ENCODE peak calls at places on chromosomes 3 and 15, in five cellular contexts. L is H9, C is neuronal stem cell, T is IMR-90, M is H1. S is an unnamed sample.

GRCh38 chr3:24725514-24726255 is 231.0 kb upstream of the THRB start:
- DNase-seq in L (no peak), M (no peak), C (no peak), T (no peak), S (no peak)

GRCh38 chr3:15744176-15744575 is 53.6 kb downstream of the ANKRD28 start:
- DNase-seq in T (no peak), L (no peak), M (no peak), C (no peak), S (no peak)

GRCh38 chr3:40057077-40057476 is 247.7 kb downstream of the MYRIP start:
- DNase-seq in M (no peak), C (no peak), T (no peak), L (no peak), S (no peak)

GRCh38 chr3:102161362-102162006 is 273.3 kb upstream of the ZPLD1 start:
- DNase-seq in M (no peak), C (no peak), L (no peak), T (no peak), S (no peak)

GRCh38 chr3:177657243-177657642 is 460.0 kb upstream of the TBL1XR1 start:
- DNase-seq in L (no peak), M (no peak), T (no peak), C (no peak), S (no peak)

GRCh38 chr3:148205945-148206845 is 491.5 kb upstream of the AGTR1 start:
- DNase-seq in M (no peak), C (no peak), L (no peak), T (no peak), S (no peak)

GRCh38 chr3:89260721-89261120 is 153.3 kb downstream of the EPHA3 start:
- DNase-seq in T (no peak), C (no peak), M (no peak), L (no peak), S (no peak)

GRCh38 chr15:93024293-93024692 is 64.7 kb downstream of the RGMA start:
- DNase-seq in L (no peak), T (no peak), C (no peak), M (no peak), S (no peak)

GRCh38 chr3:132356568-132356967 is 39.4 kb downstream of the ACP3 start:
- DNase-seq in L (no peak), T (no peak), M (no peak), C (no peak), S (no peak)

GRCh38 chr3:168620854-168621253 is 525.1 kb upstream of the GOLIM4 start:
- DNase-seq in M (peak; percentile 73), L (peak; percentile 71), T (no peak), C (peak; percentile 57), S (peak; percentile 70)

GRCh38 chr15:69074011-69074842 is 59.7 kb downstream of the NOX5 start:
- DNase-seq in M (peak; percentile 81), T (peak; percentile 54), L (peak; percentile 76), C (peak; percentile 51), S (peak; percentile 85)

GRCh38 chr3:27528798-27529197 is 44.6 kb upstream of the SLC4A7 start:
- DNase-seq in T (no peak), C (no peak), L (no peak), M (no peak), S (no peak)

GRCh38 chr3:27533718-27534578 is 49.8 kb upstream of the SLC4A7 start:
- DNase-seq in L (peak; percentile 95), C (no peak), M (peak; percentile 66), T (peak; percentile 99), S (peak; percentile 99)

GRCh38 chr3:27535809-27536392 is 51.7 kb upstream of the SLC4A7 start:
- DNase-seq in M (no peak), T (peak; percentile 49), C (no peak), L (no peak), S (peak; percentile 72)

GRCh38 chr3:27532931-27533607 is 48.9 kb upstream of the SLC4A7 start:
- DNase-seq in M (no peak), T (peak; percentile 45), L (peak; percentile 50), C (no peak), S (peak; percentile 60)

GRCh38 chr3:27532426-27532825 is 48.2 kb upstream of the SLC4A7 start:
- DNase-seq in C (no peak), M (no peak), L (no peak), T (no peak), S (peak; percentile 48)
- H2BK15ac ChIP-seq in C (no peak overlapping the region), M (peak overlapping the region; percentile 55), L (no peak overlapping the region), T (peak overlapping the region; percentile 97), S (peak overlapping the region; percentile 75)

GRCh38 chr3:125108833-125109540 is 53.2 kb upstream of the HEG1 start:
- DNase-seq in C (no peak), L (no peak), M (peak; percentile 30), T (no peak), S (peak; percentile 71)
- H2BK5ac ChIP-seq in C (no peak overlapping the region), L (no peak overlapping the region), M (no peak overlapping the region), T (peak overlapping the region; percentile 57), S (no peak overlapping the region)

GRCh38 chr15:59274126-59274970 is 67.7 kb downstream of the LDHAL6B start:
- DNase-seq in C (no peak), T (peak; percentile 61), M (no peak), L (no peak), S (peak; percentile 28)
- H3K4me1 ChIP-seq in C (no peaks in the 10 kb centered on the region), T (no peaks in the 10 kb centered on the region), M (no peaks in the 10 kb centered on the region), L (peaks cover 5% of the 10 kb centered on the region), S (peaks cover 5% of the 10 kb centered on the region)

DNA sequence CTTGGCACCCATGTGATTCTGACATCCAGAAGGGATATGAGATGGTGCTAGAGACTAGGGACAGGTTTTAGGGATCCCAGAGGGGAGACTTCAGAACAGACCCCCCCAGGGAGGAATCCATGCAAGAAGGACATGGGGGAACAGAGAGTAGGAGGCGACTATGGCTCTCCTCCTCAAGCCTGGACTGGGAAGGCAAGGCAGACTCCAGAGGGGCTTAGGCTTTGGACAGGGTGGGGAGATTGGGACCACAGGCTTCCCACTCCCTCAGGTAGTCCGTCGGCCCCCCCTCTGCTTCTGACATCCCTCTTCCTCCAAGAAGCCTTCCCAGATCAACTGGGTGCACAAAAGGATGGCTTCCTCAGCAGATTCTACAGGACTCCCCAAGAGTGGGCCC is 3.0 kb upstream of the VIPR1 start:
- DNase-seq in M (peak; percentile 35), T (no peak), L (peak; percentile 17), C (no peak), S (no peak)
- H2BK15ac ChIP-seq in M (no peak overlapping the region), T (no peak overlapping the region), L (no peak overlapping the region), C (no peak overlapping the region), S (no peak overlapping the region)

GRCh38 chr15:40103864-40104271 is 4.8 kb downstream of the BMF start:
- DNase-seq in L (no peak), M (no peak), T (no peak), C (no peak), S (peak; percentile 44)

GRCh38 chr15:40103124-40103858 is 5.4 kb downstream of the BMF start:
- DNase-seq in L (peak; percentile 92), C (no peak), M (peak; percentile 91), T (peak; percentile 79), S (peak; percentile 91)

GRCh38 chr15:40105517-40106202 is 3.0 kb downstream of the BMF start:
- DNase-seq in T (no peak), M (no peak), C (no peak), L (no peak), S (no peak)

GRCh38 chr15:40104865-40105516 is 3.7 kb downstream of the BMF start:
- DNase-seq in M (peak; percentile 98), L (peak; percentile 96), T (peak; percentile 79), C (no peak), S (peak; percentile 97)

GRCh38 chr15:40104296-40104864 is 4.3 kb downstream of the BMF start:
- DNase-seq in C (no peak), M (no peak), L (no peak), T (no peak), S (no peak)
- H2BK5ac ChIP-seq in C (no peak overlapping the region), M (peak overlapping the region; percentile 93), L (no peak overlapping the region), T (peak overlapping the region; percentile 36), S (no peak overlapping the region)

GRCh38 chr3:32452009-32452408 is 50.6 kb downstream of the CMTM6 start:
- DNase-seq in M (no peak), L (no peak), T (no peak), C (no peak), S (no peak)

GRCh38 chr3:32451049-32451659 is 51.5 kb downstream of the CMTM6 start:
- DNase-seq in M (no peak), C (peak; percentile 40), L (no peak), T (no peak), S (no peak)

GRCh38 chr3:32447865-32448400 is 54.7 kb downstream of the CMTM6 start:
- DNase-seq in C (no peak), T (no peak), L (no peak), M (no peak), S (no peak)

GRCh38 chr3:32448686-32449474 is 53.8 kb downstream of the CMTM6 start:
- DNase-seq in C (no peak), M (no peak), L (no peak), T (no peak), S (no peak)

DNA sequence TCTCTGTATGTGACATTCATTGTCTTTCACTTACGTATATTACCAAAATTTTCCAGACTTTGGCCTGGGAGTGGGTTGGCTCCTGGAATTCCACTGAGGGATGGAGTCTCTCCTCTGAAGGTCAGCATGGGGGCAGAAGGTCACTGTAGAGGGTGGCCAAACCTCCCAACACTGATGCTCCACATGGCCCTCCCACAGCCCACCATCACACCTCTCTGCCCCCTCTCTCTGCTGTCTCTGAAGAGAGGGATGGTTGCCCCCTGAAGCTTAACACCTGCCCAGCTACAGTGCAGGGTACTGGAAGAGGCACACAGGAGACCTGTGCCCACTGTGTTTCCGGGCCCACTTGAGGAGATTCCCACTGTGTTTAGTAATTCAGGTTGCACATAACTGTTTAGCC is 52.2 kb downstream of the CMTM6 start:
- DNase-seq in L (no peak), C (no peak), T (no peak), M (no peak), S (no peak)
- H3K4me1 ChIP-seq in L (no peaks in the 10 kb centered on the region), C (peaks cover 9% of the 10 kb centered on the region), T (peaks cover 10% of the 10 kb centered on the region), M (no peaks in the 10 kb centered on the region), S (peaks cover under 1% of the 10 kb centered on the region)

S was measured in mesendoderm.